ENCODE peak calls at places on chromosomes 1 and 21, in eight cellular contexts. Q, D, Y, J, G, E, N and C are unnamed samples.

GRCh38 chr1:32361674-32362473 is 411 bp downstream of the FAM229A start:
- DNase-seq in Q (peak), D (no peak), Y (no peak), J (peak), G (peak), E (peak), N (peak), C (peak)

GRCh38 chr1:40532844-40533424 is 1.5 kb downstream of the ZNF684 start:
- DNase-seq in Q (no peak), D (no peak), Y (no peak), J (peak), G (no peak), E (no peak), N (no peak), C (no peak)

GRCh38 chr1:242467556-242468145 is 56.8 kb downstream of the PLD5 start:
- DNase-seq in Q (no peak), D (peak), Y (no peak), J (peak), G (peak), E (peak), N (no peak), C (peak)

GRCh38 chr1:61253059-61253735 is 170.8 kb downstream of the NFIA start:
- DNase-seq in Q (peak), D (no peak), Y (no peak), J (peak), G (peak), E (peak), N (peak), C (peak)

GRCh38 chr1:93666613-93667384 is 14.8 kb downstream of the BCAR3 start:
- DNase-seq in Q (no peak), D (no peak), Y (no peak), J (peak), G (no peak), E (peak), N (no peak), C (no peak)

GRCh38 chr21:46355161-46356004 is 31.4 kb downstream of the PCNT start:
- DNase-seq in Q (no peak), D (no peak), Y (no peak), J (no peak), G (no peak), E (no peak), N (no peak), C (no peak)

GRCh38 chr1:150256549-150257341 is 829 bp upstream of the CA14 start:
- DNase-seq in Q (no peak), D (no peak), Y (no peak), J (no peak), G (peak), E (no peak), N (no peak), C (no peak)

GRCh38 chr1:155300553-155301329 is 497 bp downstream of the PKLR start:
- DNase-seq in Q (peak), D (no peak), Y (no peak), J (no peak), G (no peak), E (no peak), N (no peak), C (no peak)

GRCh38 chr1:10980841-10981727 is 31.4 kb upstream of the TARDBP start:
- DNase-seq in Q (no peak), D (no peak), Y (no peak), J (peak), G (peak), E (peak), N (peak), C (no peak)

GRCh38 chr1:234638832-234639799 is 29.1 kb upstream of the IRF2BP2 start:
- DNase-seq in Q (peak), D (no peak), Y (no peak), J (no peak), G (no peak), E (no peak), N (no peak), C (no peak)

GRCh38 chr1:161838885-161839284 is 72.8 kb downstream of the ATF6 start:
- DNase-seq in Q (no peak), D (no peak), Y (no peak), J (no peak), G (no peak), E (no peak), N (no peak), C (no peak)

GRCh38 chr1:223136086-223136485 is 7.0 kb downstream of the TLR5 start:
- DNase-seq in Q (no peak), D (no peak), Y (no peak), J (no peak), G (no peak), E (no peak), N (no peak), C (no peak)

GRCh38 chr1:30684881-30685795 is 38.2 kb downstream of the MATN1 start:
- DNase-seq in Q (peak), D (peak), Y (no peak), J (no peak), G (no peak), E (no peak), N (no peak), C (peak)

DNA sequence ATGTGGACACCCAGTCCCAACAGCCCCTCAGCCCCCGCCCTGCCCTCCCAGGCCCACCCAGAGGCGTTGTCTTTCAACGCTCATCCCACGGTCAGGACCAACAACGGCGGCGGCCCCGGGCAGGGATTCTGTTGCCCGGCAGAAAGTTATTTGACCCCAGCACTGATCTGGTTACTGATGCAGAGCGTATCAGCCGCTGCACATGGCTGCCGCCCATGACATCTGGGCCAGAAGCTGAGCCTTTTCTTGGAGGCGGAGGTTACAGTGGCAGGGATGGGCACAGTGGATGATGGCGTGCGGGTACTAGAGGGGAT is 127.1 kb upstream of the ARHGEF16 start:
- DNase-seq in Q (no peak), D (no peak), Y (no peak), J (no peak), G (no peak), E (no peak), N (no peak), C (no peak)
- H3K4me3 ChIP-seq in Q (no peak), D (no peak), Y (no peak), J (no peak), G (no peak), E (no peak), N (no peak), C (no peak)

DNA sequence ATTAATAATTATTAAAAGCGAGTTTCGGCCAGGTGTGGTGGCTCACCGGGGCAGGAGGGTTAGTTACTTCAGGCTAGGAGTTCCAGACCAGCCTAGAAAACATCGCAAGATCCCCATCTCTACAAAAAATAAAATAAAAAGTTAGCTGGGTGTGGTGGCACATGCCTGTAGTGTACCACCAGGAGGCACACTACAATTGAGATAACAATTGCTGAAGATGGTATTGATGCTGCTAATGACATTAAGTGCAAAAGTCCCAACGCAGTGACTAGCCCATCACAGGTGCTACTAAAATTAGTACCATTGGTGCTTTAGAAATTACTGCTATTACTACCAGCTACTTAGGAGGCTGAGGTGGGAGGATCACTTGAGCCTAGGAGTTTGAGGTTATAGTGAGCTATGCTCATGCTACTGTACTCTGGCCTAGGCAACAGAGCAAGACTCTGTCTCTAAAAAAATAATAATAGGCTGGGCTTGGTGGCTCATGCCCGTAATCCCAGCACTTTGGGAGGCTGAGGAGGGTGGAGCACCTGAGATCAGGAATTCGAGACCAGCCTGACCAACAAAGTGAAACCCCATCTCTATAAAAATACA is 156.6 kb downstream of the GREM2 start:
- DNase-seq in Q (no peak), D (no peak), Y (no peak), J (peak), G (no peak), E (no peak), N (no peak), C (no peak)
- H3K27ac ChIP-seq in Q (no peak), D (no peak), Y (no peak), J (no peak), G (no peak), E (no peak), N (no peak), C (no peak)

GRCh38 chr21:36480618-36481017 is 696 bp upstream of the CLDN14 start:
- DNase-seq in Q (no peak), D (no peak), Y (no peak), J (no peak), G (no peak), E (no peak), N (no peak), C (no peak)
- H3K4me3 ChIP-seq in Q (no peak), D (no peak), Y (no peak), J (no peak), G (no peak), E (no peak), N (no peak), C (no peak)

GRCh38 chr1:113808450-113809195 is 3.7 kb downstream of the RSBN1 start:
- DNase-seq in Q (no peak), D (no peak), Y (no peak), J (no peak), G (no peak), E (no peak), N (no peak), C (no peak)

GRCh38 chr1:113804421-113805255 is 7.6 kb downstream of the RSBN1 start:
- DNase-seq in Q (no peak), D (no peak), Y (peak), J (peak), G (no peak), E (peak), N (no peak), C (no peak)

GRCh38 chr1:113802367-113803007 is 9.8 kb downstream of the RSBN1 start:
- DNase-seq in Q (no peak), D (no peak), Y (no peak), J (no peak), G (no peak), E (no peak), N (no peak), C (no peak)

GRCh38 chr1:113805256-113805531 is 7.1 kb downstream of the RSBN1 start:
- DNase-seq in Q (no peak), D (no peak), Y (no peak), J (no peak), G (no peak), E (no peak), N (no peak), C (no peak)

DNA sequence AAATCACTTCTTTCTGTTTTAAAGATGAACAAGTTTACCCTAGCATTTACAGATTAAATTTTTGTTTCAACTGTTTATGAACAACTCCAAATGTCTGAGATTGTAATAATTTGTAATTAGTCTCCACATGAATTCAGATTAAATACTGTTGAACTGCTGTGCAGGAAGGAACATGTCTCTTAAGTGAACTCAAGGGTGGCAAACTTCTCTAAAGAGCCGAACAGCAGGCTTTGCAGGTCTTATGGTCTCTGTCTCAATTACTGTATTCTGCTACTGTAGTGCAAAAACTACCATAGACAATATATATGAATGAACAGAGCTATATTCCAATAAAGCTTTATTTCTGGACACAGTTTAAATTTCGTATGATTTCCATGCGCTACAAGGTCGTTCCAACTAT is 6.6 kb downstream of the RSBN1 start:
- DNase-seq in Q (no peak), D (no peak), Y (no peak), J (no peak), G (no peak), E (no peak), N (no peak), C (no peak)
- H3K27ac ChIP-seq in Q (no peak), D (no peak), Y (no peak), J (no peak), G (no peak), E (peak), N (no peak), C (no peak)